ENCODE peak calls at places on chromosomes 13 and 19, in six cellular contexts. U, H, K, F, G and C are unnamed samples.

GRCh38 chr13:77176350-77176749 is 149.4 kb upstream of the FBXL3 start:
- DNase-seq in U (no peak), H (no peak), K (no peak), F (peak), G (no peak), C (no peak)

GRCh38 chr13:94073006-94073744 is 406.3 kb downstream of the DCT start:
- DNase-seq in U (no peak), H (no peak), K (no peak), F (peak), G (no peak), C (no peak)

GRCh38 chr13:37870895-37871550 is 1.5 kb upstream of the TRPC4 start:
- DNase-seq in U (no peak), H (peak), K (no peak), F (peak), G (peak), C (peak)

GRCh38 chr19:14400913-14401312 is 18.2 kb downstream of the DDX39A start:
- DNase-seq in U (no peak), H (no peak), K (no peak), F (peak), G (no peak), C (no peak)

GRCh38 chr13:53198699-53199098 is 170.1 kb downstream of the OLFM4 start:
- DNase-seq in U (no peak), H (no peak), K (no peak), F (no peak), G (no peak), C (no peak)

GRCh38 chr13:39930544-39931444 is 275.3 kb downstream of the COG6 start:
- DNase-seq in U (no peak), H (no peak), K (no peak), F (no peak), G (no peak), C (no peak)

GRCh38 chr19:33438016-33438671 is 64.6 kb downstream of the CEBPG start:
- DNase-seq in U (peak), H (no peak), K (no peak), F (peak), G (peak), C (no peak)

GRCh38 chr19:15417699-15418098 is 1.1 kb downstream of the AKAP8L start:
- DNase-seq in U (peak), H (no peak), K (no peak), F (peak), G (no peak), C (no peak)

GRCh38 chr19:46021531-46022041 is 1.3 kb downstream of the PGLYRP1 start:
- DNase-seq in U (no peak), H (no peak), K (no peak), F (no peak), G (no peak), C (no peak)

GRCh38 chr19:10764340-10764894 is 46.5 kb downstream of the DNM2 start:
- DNase-seq in U (no peak), H (no peak), K (no peak), F (no peak), G (no peak), C (no peak)

GRCh38 chr19:49017666-49018351 is 918 bp upstream of the LHB start:
- DNase-seq in U (peak), H (peak), K (peak), F (peak), G (peak), C (peak)

GRCh38 chr13:36421447-36421846 is 10.8 kb upstream of the CCNA1 start:
- DNase-seq in U (no peak), H (no peak), K (no peak), F (peak), G (no peak), C (no peak)

GRCh38 chr19:46386996-46387712 is 26.2 kb downstream of the CCDC8 start:
- DNase-seq in U (no peak), H (no peak), K (no peak), F (no peak), G (no peak), C (no peak)

DNA sequence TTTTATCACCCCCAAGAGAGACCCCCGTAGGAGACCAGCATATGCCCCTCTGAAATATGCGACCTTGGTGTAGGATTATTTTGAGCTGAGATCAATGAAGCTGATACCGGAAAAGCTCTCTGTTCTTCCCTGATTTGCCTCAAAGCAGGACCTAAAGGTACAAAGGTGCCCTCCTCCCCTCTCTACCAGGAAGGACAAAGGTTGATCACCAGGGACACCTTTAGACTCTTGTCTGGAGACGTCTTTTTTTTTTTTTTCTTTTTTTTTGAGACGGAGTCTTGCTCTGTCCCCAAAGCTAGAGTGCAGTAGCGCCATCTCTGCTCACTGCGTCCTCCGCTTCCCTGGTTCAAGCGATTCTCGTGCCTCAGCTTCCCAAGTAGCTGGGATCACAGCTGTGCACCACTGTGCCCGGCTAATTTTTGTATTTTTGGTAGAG is 792 bp upstream of the PEX11G start:
- DNase-seq in U (no peak), H (no peak), K (no peak), F (no peak), G (no peak), C (no peak)
- H3K4me3 ChIP-seq in U (no peak), H (no peak), K (no peak), F (no peak), G (no peak), C (no peak)

GRCh38 chr19:18496167-18496979 is 25.5 kb downstream of the ELL start:
- DNase-seq in U (no peak), H (no peak), K (no peak), F (peak), G (peak), C (no peak)
- TF ChIP-seq CTCF in U (no peak), H (no peak), K (no peak), F (peak), G (no peak), C (no peak)

GRCh38 chr19:19201697-19202630 is 1.2 kb downstream of the NR2C2AP start:
- DNase-seq in U (no peak), H (no peak), K (no peak), F (no peak), G (no peak), C (no peak)
- H3K4me3 ChIP-seq in U (peak), H (peak), K (peak), F (peak), G (peak), C (peak)

GRCh38 chr19:5504115-5504514 is 48.9 kb downstream of the ZNRF4 start:
- DNase-seq in U (no peak), H (no peak), K (no peak), F (no peak), G (no peak), C (no peak)
- TF ChIP-seq CTCF in U (no peak), H (peak), K (no peak), F (peak), G (peak), C (peak)

GRCh38 chr19:44401108-44401786 is at the start of gene ZNF285:
- DNase-seq in U (peak), H (peak), K (peak), F (peak), G (peak), C (peak)
- H3K4me3 ChIP-seq in U (peak), H (peak), K (peak), F (peak), G (peak), C (peak)

GRCh38 chr13:98033277-98034247 is 80.1 kb downstream of the IPO5 start:
- DNase-seq in U (no peak), H (no peak), K (peak), F (peak), G (peak), C (peak)
- TF ChIP-seq CTCF in U (peak), H (no peak), K (no peak), F (peak), G (peak), C (peak)

GRCh38 chr13:48573213-48573612 is 40.3 kb upstream of the RCBTB2 start:
- DNase-seq in U (no peak), H (no peak), K (no peak), F (no peak), G (no peak), C (no peak)

GRCh38 chr13:48567521-48568331 is 34.8 kb upstream of the RCBTB2 start:
- DNase-seq in U (no peak), H (no peak), K (peak), F (no peak), G (no peak), C (no peak)

GRCh38 chr13:48570225-48570828 is 37.4 kb upstream of the RCBTB2 start:
- DNase-seq in U (no peak), H (no peak), K (no peak), F (no peak), G (no peak), C (no peak)

GRCh38 chr13:48574036-48574796 is 41.3 kb upstream of the RCBTB2 start:
- DNase-seq in U (no peak), H (no peak), K (no peak), F (no peak), G (no peak), C (no peak)

DNA sequence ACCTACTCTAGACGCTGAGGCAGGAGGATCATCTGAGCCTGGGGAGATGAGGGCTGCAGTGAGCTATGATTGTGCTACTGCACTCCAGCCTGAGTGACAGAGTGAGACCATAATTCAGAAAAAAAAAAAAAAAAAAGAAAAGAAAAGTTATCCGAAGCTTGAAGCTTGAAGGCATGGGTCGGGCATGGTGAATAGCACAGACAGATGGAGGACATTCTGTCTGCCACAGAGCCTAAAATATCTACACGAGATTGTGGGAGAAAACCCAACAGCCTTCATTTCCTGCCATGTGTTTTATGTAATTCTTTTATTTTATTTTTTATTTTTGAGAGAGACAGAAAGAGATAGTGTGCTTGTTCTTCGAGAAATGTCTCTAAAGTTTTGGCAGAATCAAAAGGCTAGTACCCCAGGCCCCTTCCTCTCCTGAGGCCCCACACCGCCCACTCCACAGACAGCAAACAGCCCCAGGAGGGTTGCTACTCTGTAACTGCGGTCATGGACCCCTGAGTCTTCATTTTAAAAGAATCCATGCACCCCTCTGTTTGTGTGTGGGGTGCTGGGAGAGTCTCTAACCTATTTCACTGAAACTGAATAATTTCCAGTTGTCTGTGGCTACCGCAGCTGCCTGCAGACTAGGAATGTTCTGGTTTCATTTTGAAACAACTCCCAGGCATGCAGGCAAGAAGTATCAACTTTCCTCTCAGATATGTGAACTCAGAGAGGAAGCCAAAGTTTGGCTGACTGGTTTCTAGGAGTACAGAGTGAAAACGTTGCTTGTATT is 38.4 kb upstream of the RCBTB2 start:
- DNase-seq in U (no peak), H (no peak), K (peak), F (peak), G (no peak), C (peak)
- H3K4me3 ChIP-seq in U (no peak), H (no peak), K (peak), F (no peak), G (no peak), C (no peak)

GRCh38 chr13:27794921-27795717 is 2.8 kb downstream of the GSX1 start:
- DNase-seq in U (no peak), H (peak), K (no peak), F (no peak), G (no peak), C (no peak)

GRCh38 chr13:27794075-27794691 is 1.9 kb downstream of the GSX1 start:
- DNase-seq in U (no peak), H (peak), K (no peak), F (no peak), G (no peak), C (no peak)

GRCh38 chr13:27791901-27792392 is 336 bp upstream of the GSX1 start:
- DNase-seq in U (no peak), H (no peak), K (no peak), F (no peak), G (no peak), C (no peak)

GRCh38 chr13:27792393-27793218 is at the start of gene GSX1:
- DNase-seq in U (peak), H (peak), K (peak), F (peak), G (no peak), C (peak)

DNA sequence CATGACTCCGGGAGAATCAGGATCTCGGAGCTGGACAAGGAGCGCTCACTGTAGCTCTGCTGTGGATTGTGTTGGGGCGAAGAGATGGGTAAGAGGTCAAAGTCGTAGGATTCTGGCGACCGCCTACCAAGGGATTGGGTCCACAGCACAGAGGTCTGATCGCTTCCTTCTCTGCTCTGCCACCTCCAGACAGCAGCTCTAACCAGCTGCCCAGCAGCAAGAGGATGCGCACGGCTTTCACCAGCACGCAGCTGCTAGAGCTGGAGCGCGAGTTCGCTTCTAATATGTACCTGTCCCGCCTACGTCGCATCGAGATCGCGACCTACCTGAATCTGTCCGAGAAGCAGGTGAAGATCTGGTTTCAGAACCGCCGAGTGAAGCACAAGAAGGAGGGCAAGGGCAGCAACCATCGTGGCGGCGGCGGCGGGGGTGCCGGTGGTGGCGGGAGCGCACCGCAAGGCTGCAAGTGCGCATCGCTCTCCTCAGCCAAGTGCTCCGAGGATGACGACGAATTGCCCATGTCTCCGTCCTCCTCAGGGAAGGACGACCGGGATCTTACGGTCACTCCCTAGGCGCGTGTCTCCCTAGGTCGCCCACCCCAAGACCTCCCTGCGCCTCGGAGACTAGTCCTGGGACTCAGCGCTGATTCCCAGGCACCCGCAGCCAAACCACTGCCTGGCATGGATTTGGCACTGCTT is 1.2 kb downstream of the GSX1 start:
- DNase-seq in U (no peak), H (peak), K (no peak), F (no peak), G (no peak), C (no peak)
- TF ChIP-seq CTCF in U (no peak), H (no peak), K (no peak), F (no peak), G (no peak), C (no peak)

DNA sequence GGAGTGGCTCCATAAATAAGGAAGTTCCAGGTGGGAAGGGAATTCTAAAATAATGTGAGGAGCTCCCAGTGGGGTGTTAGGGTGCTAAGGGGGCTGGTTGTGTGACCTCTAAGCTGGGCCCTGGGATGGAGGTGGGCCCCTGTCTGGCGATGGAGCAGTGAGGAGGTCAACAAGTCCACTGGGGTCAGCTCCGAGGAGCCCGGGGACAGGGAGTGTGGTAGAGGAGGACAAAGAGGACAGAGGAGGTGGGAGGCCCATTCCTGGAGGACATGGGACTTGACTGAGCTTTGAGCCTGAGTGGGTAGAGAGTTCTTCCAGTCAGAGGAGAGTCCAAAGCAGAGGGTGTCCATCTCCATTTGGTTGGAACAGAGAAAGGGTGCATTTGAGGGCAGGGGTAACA is 390.2 kb downstream of the TSHZ3 start:
- DNase-seq in U (no peak), H (no peak), K (no peak), F (no peak), G (no peak), C (no peak)
- H3K4me3 ChIP-seq in U (no peak), H (no peak), K (no peak), F (no peak), G (no peak), C (no peak)

GRCh38 chr13:30895773-30896172 is 10.3 kb upstream of the MEDAG start:
- DNase-seq in U (peak), H (no peak), K (peak), F (peak), G (peak), C (no peak)

GRCh38 chr13:30898721-30899188 is 7.3 kb upstream of the MEDAG start:
- DNase-seq in U (peak), H (no peak), K (no peak), F (peak), G (no peak), C (peak)

GRCh38 chr13:30889196-30889690 is 16.8 kb upstream of the MEDAG start:
- DNase-seq in U (no peak), H (no peak), K (no peak), F (no peak), G (no peak), C (no peak)

GRCh38 chr13:30898070-30898469 is 8.0 kb upstream of the MEDAG start:
- DNase-seq in U (no peak), H (no peak), K (no peak), F (no peak), G (no peak), C (no peak)

GRCh38 chr13:30892966-30893365 is 13.1 kb upstream of the MEDAG start:
- DNase-seq in U (peak), H (peak), K (no peak), F (no peak), G (no peak), C (no peak)
- TF ChIP-seq CTCF in U (peak), H (peak), K (no peak), F (peak), G (peak), C (peak)